ENCODE peak calls at places on chromosomes 11 and 22, in six cellular contexts. One of them, this sample, is unnamed.

GRCh38 chr11:78532991-78533861 is 41.4 kb downstream of the NARS2 start:
- DNase-seq in suprapubic skin: no peak
- DNase-seq in bronchial epithelial cell: no peak
- DNase-seq in keratinocyte: no peak
- DNase-seq in OCI-LY7: peak
- DNase-seq in PC-3: no peak
- DNase-seq in this sample: no peak

GRCh38 chr22:40519284-40519947 is 117.1 kb downstream of the MRTFA start:
- DNase-seq in bronchial epithelial cell: no peak
- DNase-seq in OCI-LY7: no peak
- DNase-seq in keratinocyte: no peak
- DNase-seq in suprapubic skin: no peak
- DNase-seq in PC-3: no peak
- DNase-seq in this sample: no peak

GRCh38 chr11:12077535-12078280 is 32.7 kb upstream of the MICAL2 start:
- DNase-seq in suprapubic skin: peak
- DNase-seq in keratinocyte: no peak
- DNase-seq in PC-3: peak
- DNase-seq in bronchial epithelial cell: peak
- DNase-seq in OCI-LY7: no peak
- DNase-seq in this sample: no peak

GRCh38 chr11:67389477-67389876 is 2.3 kb upstream of the RAD9A start:
- DNase-seq in PC-3: peak
- DNase-seq in suprapubic skin: no peak
- DNase-seq in bronchial epithelial cell: no peak
- DNase-seq in keratinocyte: no peak
- DNase-seq in OCI-LY7: peak
- DNase-seq in this sample: no peak

GRCh38 chr11:62839050-62840015 is at the start of gene WDR74:
- DNase-seq in keratinocyte: no peak
- DNase-seq in bronchial epithelial cell: peak
- DNase-seq in suprapubic skin: peak
- DNase-seq in PC-3: peak
- DNase-seq in OCI-LY7: peak
- DNase-seq in this sample: peak

GRCh38 chr11:65885808-65886536 is 2.3 kb downstream of the FIBP start:
- DNase-seq in bronchial epithelial cell: no peak
- DNase-seq in OCI-LY7: no peak
- DNase-seq in keratinocyte: no peak
- DNase-seq in suprapubic skin: no peak
- DNase-seq in PC-3: no peak
- DNase-seq in this sample: no peak

GRCh38 chr11:14015711-14016110 is 53.2 kb downstream of the SPON1 start:
- DNase-seq in suprapubic skin: no peak
- DNase-seq in bronchial epithelial cell: peak
- DNase-seq in keratinocyte: no peak
- DNase-seq in OCI-LY7: no peak
- DNase-seq in PC-3: peak
- DNase-seq in this sample: no peak

GRCh38 chr11:73269353-73270088 is 2.6 kb upstream of the P2RY6 start:
- DNase-seq in PC-3: peak
- DNase-seq in OCI-LY7: no peak
- DNase-seq in suprapubic skin: no peak
- DNase-seq in keratinocyte: no peak
- DNase-seq in bronchial epithelial cell: no peak
- DNase-seq in this sample: no peak

GRCh38 chr11:123640677-123641494 is 13.5 kb downstream of the SCN3B start:
- DNase-seq in suprapubic skin: no peak
- DNase-seq in PC-3: peak
- DNase-seq in bronchial epithelial cell: peak
- DNase-seq in keratinocyte: no peak
- DNase-seq in OCI-LY7: peak
- DNase-seq in this sample: peak

GRCh38 chr11:1335811-1336761 is 26.7 kb upstream of the TOLLIP start:
- DNase-seq in OCI-LY7: peak
- DNase-seq in PC-3: peak
- DNase-seq in keratinocyte: no peak
- DNase-seq in bronchial epithelial cell: peak
- DNase-seq in suprapubic skin: peak
- DNase-seq in this sample: peak

GRCh38 chr11:72278911-72279310 is 34.9 kb upstream of the PHOX2A start:
- DNase-seq in OCI-LY7: no peak
- DNase-seq in keratinocyte: no peak
- DNase-seq in suprapubic skin: no peak
- DNase-seq in bronchial epithelial cell: peak
- DNase-seq in PC-3: peak
- DNase-seq in this sample: no peak

GRCh38 chr11:76856571-76856970 is 4.1 kb upstream of the ACER3 start:
- DNase-seq in suprapubic skin: no peak
- DNase-seq in keratinocyte: no peak
- DNase-seq in PC-3: no peak
- DNase-seq in OCI-LY7: no peak
- DNase-seq in bronchial epithelial cell: no peak
- DNase-seq in this sample: no peak

GRCh38 chr11:116100016-116100415 is 595.8 kb upstream of the CADM1 start:
- DNase-seq in OCI-LY7: no peak
- DNase-seq in PC-3: no peak
- DNase-seq in keratinocyte: no peak
- DNase-seq in bronchial epithelial cell: no peak
- DNase-seq in suprapubic skin: no peak
- DNase-seq in this sample: no peak

GRCh38 chr22:11066458-11067285 is 4461.3 kb upstream of the OR11H1 start:
- DNase-seq in OCI-LY7: no peak
- DNase-seq in keratinocyte: no peak
- DNase-seq in bronchial epithelial cell: no peak
- DNase-seq in PC-3: no peak
- DNase-seq in suprapubic skin: no peak
- DNase-seq in this sample: no peak

GRCh38 chr11:119975561-119976152 is 162.3 kb downstream of the TRIM29 start:
- DNase-seq in keratinocyte: no peak
- DNase-seq in bronchial epithelial cell: no peak
- DNase-seq in OCI-LY7: no peak
- DNase-seq in PC-3: no peak
- DNase-seq in suprapubic skin: no peak
- DNase-seq in this sample: no peak

GRCh38 chr22:32020117-32020516 is 22.9 kb upstream of the SLC5A1 start:
- DNase-seq in suprapubic skin: no peak
- DNase-seq in bronchial epithelial cell: peak
- DNase-seq in keratinocyte: peak
- DNase-seq in OCI-LY7: no peak
- DNase-seq in PC-3: peak
- DNase-seq in this sample: no peak

GRCh38 chr11:103534959-103535358 is 425.7 kb downstream of the DYNC2H1 start:
- DNase-seq in OCI-LY7: no peak
- DNase-seq in bronchial epithelial cell: no peak
- DNase-seq in keratinocyte: no peak
- DNase-seq in suprapubic skin: no peak
- DNase-seq in PC-3: no peak
- DNase-seq in this sample: no peak

GRCh38 chr22:45578524-45579147 is 76.0 kb downstream of the FBLN1 start:
- DNase-seq in OCI-LY7: no peak
- DNase-seq in PC-3: no peak
- DNase-seq in keratinocyte: no peak
- DNase-seq in bronchial epithelial cell: no peak
- DNase-seq in suprapubic skin: no peak
- DNase-seq in this sample: no peak

GRCh38 chr11:22920939-22921565 is 60.8 kb upstream of the CCDC179 start:
- DNase-seq in keratinocyte: no peak
- DNase-seq in bronchial epithelial cell: peak
- DNase-seq in OCI-LY7: peak
- DNase-seq in suprapubic skin: no peak
- DNase-seq in PC-3: peak
- DNase-seq in this sample: peak

GRCh38 chr11:77990981-77991380 is 3.5 kb downstream of the INTS4 start:
- DNase-seq in OCI-LY7: no peak
- DNase-seq in PC-3: no peak
- DNase-seq in suprapubic skin: no peak
- DNase-seq in bronchial epithelial cell: no peak
- DNase-seq in keratinocyte: no peak
- DNase-seq in this sample: no peak

GRCh38 chr11:46375392-46376101 is 5.9 kb upstream of the MDK start:
- DNase-seq in suprapubic skin: no peak
- DNase-seq in bronchial epithelial cell: no peak
- DNase-seq in OCI-LY7: no peak
- DNase-seq in PC-3: no peak
- DNase-seq in keratinocyte: no peak
- DNase-seq in this sample: no peak

GRCh38 chr11:43920598-43921419 is 21.6 kb upstream of the C11orf96 start:
- DNase-seq in keratinocyte: peak
- DNase-seq in suprapubic skin: no peak
- DNase-seq in bronchial epithelial cell: peak
- DNase-seq in OCI-LY7: no peak
- DNase-seq in PC-3: peak
- DNase-seq in this sample: no peak

GRCh38 chr11:73797457-73797856 is 9.8 kb downstream of the MRPL48 start:
- DNase-seq in suprapubic skin: no peak
- DNase-seq in PC-3: no peak
- DNase-seq in keratinocyte: no peak
- DNase-seq in bronchial epithelial cell: no peak
- DNase-seq in OCI-LY7: no peak
- DNase-seq in this sample: no peak

DNA sequence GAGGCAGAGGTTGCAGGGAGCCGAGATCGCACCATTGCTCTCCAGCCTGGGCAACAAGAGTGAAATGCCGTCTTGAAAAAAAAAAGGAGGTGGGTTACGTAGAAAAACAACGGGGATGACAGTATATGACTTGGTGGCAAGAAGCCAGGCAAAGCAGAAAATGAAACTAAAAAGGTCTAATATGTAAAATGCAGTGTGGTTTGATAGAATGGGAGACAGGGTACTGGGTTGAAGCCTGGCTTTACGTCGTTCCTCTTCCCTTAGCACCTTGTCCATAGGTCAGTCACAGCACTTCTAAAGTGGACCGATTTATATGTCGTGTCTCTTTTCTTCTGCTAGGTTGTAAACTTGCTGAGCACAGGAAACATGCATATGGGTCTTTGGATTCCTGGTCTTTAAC is 274.9 kb upstream of the ZC3H12C start:
- DNase-seq in OCI-LY7: no peak
- DNase-seq in keratinocyte: no peak
- DNase-seq in bronchial epithelial cell: no peak
- DNase-seq in PC-3: no peak
- DNase-seq in suprapubic skin: no peak
- DNase-seq in this sample: no peak
- H3K4me3 ChIP-seq in OCI-LY7: no peak
- H3K4me3 ChIP-seq in keratinocyte: no peak
- H3K4me3 ChIP-seq in bronchial epithelial cell: no peak
- H3K4me3 ChIP-seq in PC-3: no peak
- H3K4me3 ChIP-seq in suprapubic skin: no peak
- H3K4me3 ChIP-seq in this sample: no peak

DNA sequence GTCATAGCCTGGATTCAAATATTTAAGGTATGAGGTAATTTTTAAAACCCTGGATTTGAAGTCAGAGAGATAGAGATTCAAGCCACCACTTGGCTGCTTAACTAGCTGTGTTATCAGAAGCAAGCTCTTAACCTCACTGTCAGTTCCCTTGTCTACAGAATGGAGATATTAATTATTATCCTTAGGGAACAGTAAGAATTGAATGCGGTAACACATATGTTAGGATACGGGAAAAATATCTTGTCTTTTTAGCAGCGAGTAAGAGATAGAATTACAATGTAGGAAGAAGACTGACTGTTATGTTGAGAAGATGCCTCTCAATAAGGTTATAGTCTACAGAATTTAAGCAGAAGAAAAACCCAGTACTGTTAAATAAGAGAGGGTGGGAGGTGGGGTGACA is 90.0 kb upstream of the KCNA4 start:
- DNase-seq in PC-3: no peak
- DNase-seq in bronchial epithelial cell: no peak
- DNase-seq in keratinocyte: no peak
- DNase-seq in OCI-LY7: no peak
- DNase-seq in suprapubic skin: no peak
- DNase-seq in this sample: no peak
- H3K4me3 ChIP-seq in PC-3: no peak
- H3K4me3 ChIP-seq in bronchial epithelial cell: no peak
- H3K4me3 ChIP-seq in keratinocyte: no peak
- H3K4me3 ChIP-seq in OCI-LY7: no peak
- H3K4me3 ChIP-seq in suprapubic skin: no peak
- H3K4me3 ChIP-seq in this sample: no peak

GRCh38 chr22:28734393-28734792 is 7.2 kb downstream of the CHEK2 start:
- DNase-seq in PC-3: no peak
- DNase-seq in keratinocyte: no peak
- DNase-seq in suprapubic skin: no peak
- DNase-seq in bronchial epithelial cell: no peak
- DNase-seq in OCI-LY7: no peak
- DNase-seq in this sample: no peak

GRCh38 chr22:28741758-28742561 is at the start of the genes CHEK2 and HSCB:
- DNase-seq in suprapubic skin: peak
- DNase-seq in bronchial epithelial cell: peak
- DNase-seq in keratinocyte: peak
- DNase-seq in OCI-LY7: peak
- DNase-seq in PC-3: peak
- DNase-seq in this sample: peak

GRCh38 chr22:28741200-28741757 is 341 bp downstream of the CHEK2 start:
- DNase-seq in OCI-LY7: no peak
- DNase-seq in bronchial epithelial cell: no peak
- DNase-seq in suprapubic skin: no peak
- DNase-seq in keratinocyte: no peak
- DNase-seq in PC-3: no peak
- DNase-seq in this sample: peak

GRCh38 chr22:28736296-28737155 is 5.1 kb downstream of the CHEK2 start:
- DNase-seq in suprapubic skin: no peak
- DNase-seq in OCI-LY7: no peak
- DNase-seq in bronchial epithelial cell: no peak
- DNase-seq in keratinocyte: no peak
- DNase-seq in PC-3: no peak
- DNase-seq in this sample: no peak
- H3K4me3 ChIP-seq in suprapubic skin: no peak
- H3K4me3 ChIP-seq in OCI-LY7: no peak
- H3K4me3 ChIP-seq in bronchial epithelial cell: no peak
- H3K4me3 ChIP-seq in keratinocyte: no peak
- H3K4me3 ChIP-seq in PC-3: no peak
- H3K4me3 ChIP-seq in this sample: no peak

GRCh38 chr11:134411887-134412507 is at the start of gene B3GAT1:
- DNase-seq in OCI-LY7: no peak
- DNase-seq in suprapubic skin: no peak
- DNase-seq in bronchial epithelial cell: no peak
- DNase-seq in keratinocyte: no peak
- DNase-seq in PC-3: no peak
- DNase-seq in this sample: no peak

GRCh38 chr11:134410766-134411165 is 1.3 kb downstream of the B3GAT1 start:
- DNase-seq in OCI-LY7: no peak
- DNase-seq in keratinocyte: no peak
- DNase-seq in suprapubic skin: no peak
- DNase-seq in PC-3: no peak
- DNase-seq in bronchial epithelial cell: no peak
- DNase-seq in this sample: no peak

GRCh38 chr11:134414036-134414731 is 2.1 kb upstream of the B3GAT1 start:
- DNase-seq in suprapubic skin: no peak
- DNase-seq in PC-3: no peak
- DNase-seq in keratinocyte: no peak
- DNase-seq in bronchial epithelial cell: no peak
- DNase-seq in OCI-LY7: no peak
- DNase-seq in this sample: no peak

GRCh38 chr11:134413334-134414035 is 1.4 kb upstream of the B3GAT1 start:
- DNase-seq in keratinocyte: no peak
- DNase-seq in bronchial epithelial cell: no peak
- DNase-seq in PC-3: no peak
- DNase-seq in OCI-LY7: no peak
- DNase-seq in suprapubic skin: no peak
- DNase-seq in this sample: peak

GRCh38 chr11:134412508-134413333 is 679 bp upstream of the B3GAT1 start:
- DNase-seq in PC-3: no peak
- DNase-seq in keratinocyte: no peak
- DNase-seq in suprapubic skin: no peak
- DNase-seq in OCI-LY7: no peak
- DNase-seq in bronchial epithelial cell: no peak
- DNase-seq in this sample: no peak
- H3K4me3 ChIP-seq in PC-3: no peak
- H3K4me3 ChIP-seq in keratinocyte: peak
- H3K4me3 ChIP-seq in suprapubic skin: peak
- H3K4me3 ChIP-seq in OCI-LY7: no peak
- H3K4me3 ChIP-seq in bronchial epithelial cell: no peak
- H3K4me3 ChIP-seq in this sample: peak

This sample was measured in Jurkat, Clone E6-1.